ENCODE peak calls at places on chromosomes 6 and 20, in eight cellular contexts. R is GM12878, U is IMR-90, S is uterus, Q is H54, I is GM12891, O is lower leg skin, D is HCT116. A is an unnamed sample.

GRCh38 chr6:90471297-90471696 is 115.6 kb downstream of the MAP3K7 start:
- DNase-seq in Q (no peak), S (no peak), R (no peak), U (no peak), D (no peak), I (no peak), O (no peak), A (no peak)

GRCh38 chr6:89200706-89201215 is 16.4 kb downstream of the GABRR1 start:
- DNase-seq in R (no peak), D (no peak), I (no peak), S (no peak), Q (no peak), O (no peak), U (no peak), A (no peak)

GRCh38 chr6:54654376-54654775 is 192.2 kb upstream of the FAM83B start:
- DNase-seq in S (no peak), O (no peak), R (no peak), U (no peak), D (no peak), Q (no peak), I (no peak), A (no peak)

GRCh38 chr6:85672050-85672449 is 29.4 kb upstream of the SYNCRIP start:
- DNase-seq in R (no peak), U (no peak), S (no peak), I (no peak), D (no peak), O (no peak), Q (no peak), A (no peak)

GRCh38 chr20:58017237-58017969 is 211.1 kb downstream of the ANKRD60 start:
- DNase-seq in R (no peak), O (peak; percentile 93), S (no peak), U (peak; percentile 1), D (peak; percentile 89), Q (peak; percentile 75), I (no peak), A (peak; percentile 54)

GRCh38 chr6:26299286-26300042 is 65.5 kb upstream of the BTN3A2 start:
- DNase-seq in U (no peak), D (no peak), O (no peak), R (no peak), I (no peak), Q (no peak), S (no peak), A (no peak)

GRCh38 chr6:127918506-127919427 is 17.9 kb upstream of the THEMIS start:
- DNase-seq in O (no peak), D (no peak), I (no peak), S (no peak), U (no peak), Q (no peak), R (no peak), A (no peak)

GRCh38 chr20:24350923-24351368 is 118.5 kb upstream of the SYNDIG1 start:
- DNase-seq in O (no peak), Q (no peak), I (no peak), U (no peak), R (no peak), D (no peak), S (no peak), A (no peak)

GRCh38 chr6:145963216-145964068 is 716 bp downstream of the SHPRH start:
- DNase-seq in I (peak; percentile 21), D (peak; percentile 1), U (peak; percentile 43), O (peak; percentile 92), Q (peak; percentile 11), S (no peak), R (peak; percentile 8), A (no peak)

GRCh38 chr6:132820629-132821381 is 6.4 kb downstream of the RPS12 start:
- DNase-seq in I (no peak), O (no peak), D (no peak), U (peak; percentile 52), Q (no peak), R (no peak), S (no peak), A (no peak)
- TF ChIP-seq POLR2A in I (peak; percentile 86), O (no peak), D (peak; percentile 17), U (peak; percentile 45), Q (no peak), R (peak; percentile 65), S (no peak), A (no peak)

GRCh38 chr6:35318200-35318844 is 20.7 kb downstream of the DEF6 start:
- DNase-seq in R (no peak), Q (peak; percentile 95), I (no peak), U (peak; percentile 72), O (peak; percentile 91), D (no peak), S (peak; percentile 82), A (peak; percentile 73)
- TF ChIP-seq POLR2A in R (no peak), Q (peak; percentile 68), I (no peak), U (no peak), O (no peak), D (no peak), S (no peak), A (no peak)

GRCh38 chr6:30647802-30648460 is 998 bp downstream of the C6orf136 start:
- DNase-seq in R (no peak), S (no peak), D (no peak), U (no peak), O (no peak), I (peak; percentile 82), Q (no peak), A (no peak)
- TF ChIP-seq POLR2A in R (no peak), S (no peak), D (no peak), U (no peak), O (no peak), I (no peak), Q (no peak), A (no peak)

GRCh38 chr6:3841066-3841454 is 8.1 kb upstream of the FAM50B start:
- DNase-seq in Q (no peak), S (no peak), U (no peak), O (no peak), R (no peak), I (no peak), D (no peak), A (no peak)
- TF ChIP-seq POLR2A in Q (no peak), S (no peak), U (no peak), O (no peak), R (no peak), I (no peak), D (no peak), A (no peak)

GRCh38 chr6:3825851-3826581 is 23.2 kb upstream of the FAM50B start:
- DNase-seq in I (no peak), O (peak; percentile 97), U (peak; percentile 97), S (peak; percentile 90), R (no peak), D (peak; percentile 81), Q (peak; percentile 89), A (peak; percentile 94)
- TF ChIP-seq POLR2A in I (no peak), O (no peak), U (no peak), S (no peak), R (no peak), D (no peak), Q (peak; percentile 30), A (no peak)

GRCh38 chr6:41733349-41733706 is 2.1 kb downstream of the TFEB start:
- DNase-seq in Q (no peak), U (no peak), S (no peak), O (no peak), R (no peak), I (no peak), D (no peak), A (no peak)

GRCh38 chr6:41733707-41734665 is 1.4 kb downstream of the TFEB start:
- DNase-seq in Q (peak; percentile 89), S (peak; percentile 67), U (peak; percentile 62), D (peak; percentile 36), I (peak; percentile 93), R (peak; percentile 63), O (peak; percentile 94), A (peak; percentile 84)

GRCh38 chr6:41736207-41736710 is 851 bp upstream of the TFEB start:
- DNase-seq in Q (no peak), I (no peak), U (no peak), O (no peak), R (no peak), S (no peak), D (no peak), A (no peak)

GRCh38 chr6:41735427-41736206 is at the start of gene TFEB:
- DNase-seq in I (peak; percentile 92), U (peak; percentile 85), S (peak; percentile 95), O (peak; percentile 99), D (peak; percentile 73), R (no peak), Q (peak; percentile 95), A (peak; percentile 95)

DNA sequence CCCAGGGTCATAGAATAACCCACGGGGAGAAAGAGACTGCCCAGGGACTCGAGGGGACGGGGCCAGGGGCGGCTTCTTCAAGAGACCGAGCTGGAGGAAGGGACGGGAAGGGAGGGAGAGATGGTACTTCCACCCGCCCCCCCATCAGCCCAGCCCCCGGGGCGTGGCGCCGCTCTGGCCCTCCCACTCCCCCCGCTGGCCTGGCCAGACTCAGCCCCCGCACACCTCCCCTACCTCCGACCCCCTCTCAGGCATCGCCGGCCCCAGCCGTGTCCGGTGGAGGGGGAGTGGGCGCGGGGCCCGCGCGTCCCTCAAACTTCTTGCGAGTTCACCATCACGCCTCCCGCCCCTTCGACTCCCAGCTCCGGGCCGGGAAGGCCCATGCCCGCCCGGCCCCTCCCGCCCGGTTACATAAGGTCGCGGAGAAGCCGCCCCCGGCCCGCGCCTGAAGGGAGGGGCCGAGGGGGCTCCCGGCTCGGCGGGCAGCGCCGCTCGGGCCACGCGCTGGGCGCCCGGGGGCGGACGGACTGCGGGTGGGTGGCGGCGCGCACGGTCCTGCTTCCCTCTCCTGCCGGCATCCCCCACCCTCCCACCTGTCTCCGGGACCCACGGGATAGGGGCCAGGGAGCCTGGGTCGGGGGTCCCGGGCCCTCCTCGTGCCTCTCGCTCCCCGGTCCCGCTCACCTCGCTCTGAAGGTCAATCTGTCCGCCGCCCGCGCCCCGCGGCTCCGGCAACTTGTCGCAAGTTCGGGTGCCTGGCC is 562 bp downstream of the TFEB start:
- DNase-seq in U (peak; percentile 71), I (peak; percentile 72), D (peak; percentile 45), S (peak; percentile 83), O (peak; percentile 96), R (no peak), Q (peak; percentile 80), A (peak; percentile 91)
- TF ChIP-seq POLR2A in U (no peak), I (no peak), D (no peak), S (no peak), O (no peak), R (peak; percentile 56), Q (no peak), A (no peak)

DNA sequence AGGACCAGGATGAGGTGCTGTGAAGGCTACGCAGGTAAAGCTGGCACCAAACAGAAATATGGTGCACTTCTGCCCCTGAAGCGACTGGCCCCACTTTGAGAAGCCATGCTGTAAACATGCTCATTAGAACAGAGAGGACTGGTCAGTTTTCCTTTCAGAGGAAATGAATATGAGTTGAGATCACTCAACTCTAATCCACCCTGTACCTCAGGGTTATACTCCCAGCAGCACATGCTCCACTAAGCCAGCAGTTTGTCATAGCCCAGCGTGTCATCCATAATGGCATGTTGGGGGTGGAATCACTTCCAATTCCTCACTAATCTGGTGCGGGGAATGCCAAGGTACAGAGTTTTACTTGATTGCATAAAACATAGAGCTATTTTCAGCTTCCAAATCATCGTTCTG is 98.1 kb downstream of the HIVEP2 start:
- DNase-seq in S (peak; percentile 34), O (no peak), D (no peak), I (no peak), Q (no peak), R (no peak), U (peak; percentile 95), A (no peak)
- TF ChIP-seq POLR2A in S (no peak), O (no peak), D (no peak), I (peak; percentile 51), Q (no peak), R (no peak), U (peak; percentile 49), A (no peak)